ENCODE peak calls at places on chromosomes 4 and X, in six cellular contexts. L, U, J, E, R and D are unnamed samples.

GRCh38 chr4:40305329-40306193 is 29.6 kb upstream of the CHRNA9 start:
- DNase-seq in L (no peak), J (peak), E (peak), U (no peak), R (no peak), D (no peak)

GRCh38 chr4:67603310-67604028 is 44.9 kb downstream of the STAP1 start:
- DNase-seq in J (no peak), L (no peak), R (peak), U (no peak), E (no peak), D (no peak)

GRCh38 chrX:68746988-68747387 is 81.8 kb upstream of the EFNB1 start:
- DNase-seq in J (no peak), U (no peak), E (peak), L (no peak), R (no peak), D (peak)

GRCh38 chr4:147340111-147340510 is 140.8 kb upstream of the EDNRA start:
- DNase-seq in R (no peak), U (no peak), J (no peak), L (peak), E (no peak), D (no peak)

GRCh38 chr4:182806259-182807252 is 110.6 kb downstream of the DCTD start:
- DNase-seq in J (peak), U (peak), R (peak), L (peak), E (peak), D (peak)

GRCh38 chr4:9932771-9933170 is 88.5 kb downstream of the SLC2A9 start:
- DNase-seq in J (no peak), R (no peak), E (no peak), U (no peak), L (no peak), D (no peak)

GRCh38 chrX:41180194-41180902 is 95.1 kb downstream of the USP9X start:
- DNase-seq in E (no peak), J (peak), R (peak), U (no peak), L (peak), D (no peak)

GRCh38 chr4:40507977-40508376 is 121.7 kb downstream of the RBM47 start:
- DNase-seq in J (peak), U (no peak), L (no peak), R (no peak), E (no peak), D (peak)

GRCh38 chr4:177237291-177237690 is 72.4 kb upstream of the NEIL3 start:
- DNase-seq in U (no peak), R (no peak), L (no peak), E (no peak), J (no peak), D (no peak)

GRCh38 chr4:27604692-27605091 is 744.1 kb downstream of the STIM2 start:
- DNase-seq in E (no peak), R (no peak), J (no peak), L (no peak), U (no peak), D (no peak)

GRCh38 chr4:4580494-4580893 is 38.6 kb upstream of the STX18 start:
- DNase-seq in L (no peak), J (no peak), U (no peak), R (no peak), E (no peak), D (no peak)

GRCh38 chr4:70313736-70314135 is 21.0 kb upstream of the CABS1 start:
- DNase-seq in J (no peak), E (no peak), U (no peak), R (no peak), L (no peak), D (no peak)

GRCh38 chrX:23557070-23557469 is 110.2 kb upstream of the PRDX4 start:
- DNase-seq in E (no peak), U (no peak), L (no peak), J (no peak), R (peak), D (no peak)

GRCh38 chr4:93199492-93199891 is 629.1 kb upstream of the ATOH1 start:
- DNase-seq in R (no peak), U (no peak), L (no peak), E (no peak), J (no peak), D (no peak)

GRCh38 chr4:75841641-75842520 is 60.4 kb downstream of the PPEF2 start:
- DNase-seq in J (no peak), R (peak), E (no peak), U (no peak), L (no peak), D (no peak)

GRCh38 chrX:39022106-39022505 is 220.8 kb downstream of the MID1IP1 start:
- DNase-seq in L (no peak), U (no peak), J (no peak), R (no peak), E (no peak), D (no peak)

GRCh38 chr4:25347971-25348370 is 29.1 kb upstream of the ANAPC4 start:
- DNase-seq in E (no peak), R (no peak), U (no peak), J (no peak), L (no peak), D (no peak)

GRCh38 chr4:109298279-109299010 is 4.0 kb downstream of the COL25A1 start:
- DNase-seq in J (no peak), E (no peak), U (no peak), L (no peak), R (peak), D (no peak)
- TF ChIP-seq CTCF in J (peak), E (no peak), U (peak), L (no peak), R (peak), D (no peak)

DNA sequence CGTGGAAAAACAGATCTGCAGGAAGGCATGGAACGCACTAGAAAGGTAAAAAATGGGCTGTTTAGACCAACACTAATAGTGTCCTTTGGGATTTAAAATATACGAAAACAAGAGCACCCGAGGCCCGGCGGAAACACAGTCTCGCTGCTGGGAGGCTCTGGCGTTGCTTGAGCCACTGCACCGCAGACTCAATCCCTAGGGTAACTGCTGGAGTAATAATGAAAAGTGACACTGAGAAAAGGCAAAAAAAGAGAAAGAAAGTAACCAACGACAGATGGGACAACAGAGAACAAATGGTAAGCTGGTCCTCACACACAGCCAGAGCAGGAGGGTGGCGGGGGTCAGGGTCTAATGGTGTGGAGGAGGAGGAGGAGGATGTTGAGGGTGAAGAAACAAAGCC is 15.4 kb downstream of the IRAK1 start:
- DNase-seq in J (no peak), R (no peak), L (no peak), U (no peak), E (no peak), D (no peak)
- TF ChIP-seq POLR2A in J (no peak), R (no peak), L (no peak), U (no peak), E (no peak), D (no peak)

GRCh38 chr4:159227984-159228383 is 125.1 kb downstream of the RAPGEF2 start:
- DNase-seq in J (peak), U (peak), E (peak), R (no peak), L (peak), D (no peak)
- H3K4me3 ChIP-seq in J (peak), U (peak), E (peak), R (no peak), L (no peak), D (peak)

GRCh38 chr4:629916-630641 is 4.7 kb downstream of the PDE6B start:
- DNase-seq in U (no peak), J (no peak), E (peak), R (no peak), L (no peak), D (peak)
- TF ChIP-seq CTCF in U (no peak), J (no peak), E (no peak), R (no peak), L (no peak), D (no peak)

GRCh38 chrX:130339408-130340222 is at the start of gene SLC25A14:
- DNase-seq in L (peak), E (peak), R (peak), J (peak), U (peak), D (peak)
- TF ChIP-seq POLR2A in L (peak), E (no peak), R (peak), J (peak), U (no peak), D (no peak)

DNA sequence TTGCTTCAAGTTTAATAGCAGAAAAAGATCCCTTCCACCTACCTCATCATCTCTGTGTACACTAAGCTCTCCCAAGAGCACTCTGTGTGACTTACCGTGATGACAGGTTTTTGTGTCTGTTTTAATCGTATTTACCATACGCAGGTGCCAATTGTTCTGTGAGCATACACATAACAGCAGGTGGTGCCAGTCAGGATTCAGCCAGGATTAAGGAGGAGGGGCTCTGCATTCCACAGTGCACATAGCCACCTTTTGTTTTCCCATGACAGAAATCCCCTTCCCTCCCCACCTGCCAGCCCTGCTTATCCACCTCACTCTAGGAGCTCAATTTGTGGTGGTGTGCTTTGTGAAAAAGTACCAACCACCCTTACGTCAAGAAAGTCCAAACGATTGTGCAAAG is 14.8 kb downstream of the ANK2 start:
- DNase-seq in R (no peak), L (no peak), U (no peak), E (no peak), J (no peak), D (no peak)
- H3K4me3 ChIP-seq in R (no peak), L (no peak), U (no peak), E (no peak), J (no peak), D (no peak)

GRCh38 chrX:95509474-95509873 is 1175.2 kb upstream of the DIAPH2 start:
- DNase-seq in L (no peak), R (no peak), J (no peak), E (no peak), U (no peak), D (no peak)

GRCh38 chrX:95505721-95506120 is 1178.9 kb upstream of the DIAPH2 start:
- DNase-seq in E (no peak), U (no peak), R (no peak), L (no peak), J (no peak), D (no peak)
- TF ChIP-seq CTCF in E (no peak), U (no peak), R (no peak), L (no peak), J (no peak), D (no peak)

DNA sequence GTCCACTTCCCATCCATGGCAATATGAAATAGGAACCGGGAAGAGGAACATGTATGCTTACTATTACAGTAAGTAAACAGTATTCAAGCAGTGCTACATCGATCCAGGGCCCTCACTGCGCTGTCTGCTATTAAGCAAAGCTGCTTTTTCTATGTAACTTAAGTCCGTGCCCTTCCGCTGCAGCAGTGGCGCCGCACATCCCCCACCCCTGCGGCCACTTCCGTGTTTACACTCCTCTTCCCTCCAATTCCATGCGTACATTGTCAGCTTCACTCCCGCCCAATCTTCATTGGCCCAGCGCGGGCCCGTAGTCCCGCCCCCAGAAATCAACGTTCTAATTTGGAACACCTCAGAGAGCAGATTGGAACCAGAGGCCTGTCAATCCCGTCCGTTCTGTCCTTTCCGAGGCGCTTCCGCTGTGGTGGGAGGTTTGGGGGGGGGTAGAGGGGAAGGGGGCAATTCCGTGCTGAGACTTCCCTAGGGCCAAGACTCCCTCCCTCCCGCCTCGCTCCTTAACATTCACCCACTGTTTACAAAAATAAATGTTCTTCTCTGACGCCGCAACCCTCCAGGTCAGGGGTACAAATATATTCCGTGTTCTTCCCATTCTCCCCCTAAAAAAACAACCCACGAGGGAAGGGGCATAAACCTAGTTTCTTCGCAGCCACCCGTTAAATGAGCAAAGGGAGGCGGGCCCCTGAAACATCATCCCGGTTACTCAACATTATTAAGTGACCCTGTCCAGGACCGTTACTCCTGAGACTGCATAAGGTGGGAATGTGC is 67.4 kb downstream of the NOCT start:
- DNase-seq in E (peak), U (peak), L (peak), J (peak), R (peak), D (peak)
- TF ChIP-seq POLR2A in E (peak), U (no peak), L (no peak), J (peak), R (peak), D (no peak)